ENCODE peak calls at places on chromosomes 2 and 18, in five cellular contexts. One of them, this sample, is unnamed.

GRCh38 chr2:217289909-217290283 is 430.0 kb upstream of the TNP1 start:
- DNase-seq in AG04450: no peak
- DNase-seq in GM20000: no peak
- DNase-seq in HCT116: no peak
- DNase-seq in LHCN-M2: no peak
- DNase-seq in this sample: no peak

GRCh38 chr2:45031028-45031427 is 21.8 kb upstream of the SIX2 start:
- DNase-seq in AG04450: no peak
- DNase-seq in GM20000: no peak
- DNase-seq in HCT116: no peak
- DNase-seq in LHCN-M2: no peak
- DNase-seq in this sample: no peak

GRCh38 chr18:77422974-77423373 is 173.3 kb downstream of the GALR1 start:
- DNase-seq in AG04450: no peak
- DNase-seq in GM20000: no peak
- DNase-seq in HCT116: no peak
- DNase-seq in LHCN-M2: no peak
- DNase-seq in this sample: no peak

GRCh38 chr2:237739101-237739500 is 59.5 kb upstream of the RBM44 start:
- DNase-seq in AG04450: no peak
- DNase-seq in GM20000: no peak
- DNase-seq in HCT116: no peak
- DNase-seq in LHCN-M2: no peak
- DNase-seq in this sample: no peak

GRCh38 chr2:45006041-45006941 is 3.0 kb downstream of the SIX2 start:
- DNase-seq in AG04450: no peak
- DNase-seq in GM20000: no peak
- DNase-seq in HCT116: no peak
- DNase-seq in LHCN-M2: no peak
- DNase-seq in this sample: no peak

GRCh38 chr2:33411765-33412164 is 64.7 kb upstream of the RASGRP3 start:
- DNase-seq in AG04450: peak
- DNase-seq in GM20000: no peak
- DNase-seq in HCT116: no peak
- DNase-seq in LHCN-M2: peak
- DNase-seq in this sample: peak

GRCh38 chr2:10844083-10844482 is 31.5 kb upstream of the PDIA6 start:
- DNase-seq in AG04450: no peak
- DNase-seq in GM20000: no peak
- DNase-seq in HCT116: no peak
- DNase-seq in LHCN-M2: peak
- DNase-seq in this sample: peak

GRCh38 chr2:116545611-116546010 is 1268.9 kb upstream of the DDX18 start:
- DNase-seq in AG04450: no peak
- DNase-seq in GM20000: no peak
- DNase-seq in HCT116: no peak
- DNase-seq in LHCN-M2: no peak
- DNase-seq in this sample: no peak

GRCh38 chr2:140863713-140864112 is 1267.1 kb downstream of the LRP1B start:
- DNase-seq in AG04450: peak
- DNase-seq in GM20000: peak
- DNase-seq in HCT116: peak
- DNase-seq in LHCN-M2: peak
- DNase-seq in this sample: peak

This sample was measured in A549.